ENCODE peak calls at places on chromosomes 6 and 20, in ten cellular contexts. One of them, this sample, is unnamed.
A peak's percentile ranks its signal among the peaks of the same experiment; 100 is the strongest.

GRCh38 chr6:33592595-33593413 is 12.7 kb upstream of the BAK1 start:
- DNase-seq in IMR-90: no peak
- DNase-seq in NCI-H1105: no peak
- DNase-seq in adrenal gland: no peak
- DNase-seq in GM23338: peak; percentile 94
- DNase-seq in effector CD4-positive, alpha-beta T cell: no peak
- DNase-seq in choroid plexus epithelial cell: no peak
- DNase-seq in mesothelial cell of epicardium: peak; percentile 56
- DNase-seq in AG04449: no peak
- DNase-seq in T47D: peak; percentile 67
- DNase-seq in this sample: no peak

GRCh38 chr6:15331629-15332241 is 85.9 kb downstream of the JARID2 start:
- DNase-seq in IMR-90: no peak
- DNase-seq in NCI-H1105: no peak
- DNase-seq in adrenal gland: no peak
- DNase-seq in GM23338: no peak
- DNase-seq in effector CD4-positive, alpha-beta T cell: no peak
- DNase-seq in choroid plexus epithelial cell: no peak
- DNase-seq in mesothelial cell of epicardium: no peak
- DNase-seq in AG04449: no peak
- DNase-seq in T47D: no peak
- DNase-seq in this sample: no peak

GRCh38 chr20:1005452-1006027 is 3.4 kb upstream of the RSPO4 start:
- DNase-seq in IMR-90: peak; percentile 24
- DNase-seq in NCI-H1105: peak; percentile 17
- DNase-seq in adrenal gland: no peak
- DNase-seq in GM23338: peak; percentile 92
- DNase-seq in effector CD4-positive, alpha-beta T cell: no peak
- DNase-seq in choroid plexus epithelial cell: peak; percentile 48
- DNase-seq in mesothelial cell of epicardium: no peak
- DNase-seq in AG04449: no peak
- DNase-seq in T47D: peak; percentile 85
- DNase-seq in this sample: no peak

GRCh38 chr6:125789167-125789566 is 1.6 kb upstream of the NCOA7 start:
- DNase-seq in IMR-90: no peak
- DNase-seq in NCI-H1105: no peak
- DNase-seq in adrenal gland: peak; percentile 55
- DNase-seq in GM23338: no peak
- DNase-seq in effector CD4-positive, alpha-beta T cell: no peak
- DNase-seq in choroid plexus epithelial cell: peak; percentile 53
- DNase-seq in mesothelial cell of epicardium: no peak
- DNase-seq in AG04449: no peak
- DNase-seq in T47D: no peak
- DNase-seq in this sample: peak; percentile 50

GRCh38 chr6:130865793-130866192 is 38.6 kb downstream of the SMLR1 start:
- DNase-seq in IMR-90: no peak
- DNase-seq in NCI-H1105: no peak
- DNase-seq in adrenal gland: no peak
- DNase-seq in GM23338: no peak
- DNase-seq in effector CD4-positive, alpha-beta T cell: no peak
- DNase-seq in choroid plexus epithelial cell: no peak
- DNase-seq in mesothelial cell of epicardium: no peak
- DNase-seq in AG04449: no peak
- DNase-seq in T47D: no peak
- DNase-seq in this sample: no peak

GRCh38 chr6:73388800-73389512 is 5.7 kb upstream of the DDX43 start:
- DNase-seq in IMR-90: peak; percentile 51
- DNase-seq in NCI-H1105: peak; percentile 50
- DNase-seq in adrenal gland: peak; percentile 33
- DNase-seq in GM23338: peak; percentile 95
- DNase-seq in effector CD4-positive, alpha-beta T cell: peak; percentile 26
- DNase-seq in choroid plexus epithelial cell: peak; percentile 67
- DNase-seq in mesothelial cell of epicardium: peak; percentile 51
- DNase-seq in AG04449: peak; percentile 5
- DNase-seq in T47D: peak; percentile 66
- DNase-seq in this sample: peak; percentile 47

GRCh38 chr6:6494677-6495076 is 93.8 kb upstream of the LY86 start:
- DNase-seq in IMR-90: no peak
- DNase-seq in NCI-H1105: no peak
- DNase-seq in adrenal gland: peak; percentile 54
- DNase-seq in GM23338: peak; percentile 89
- DNase-seq in effector CD4-positive, alpha-beta T cell: no peak
- DNase-seq in choroid plexus epithelial cell: no peak
- DNase-seq in mesothelial cell of epicardium: no peak
- DNase-seq in AG04449: no peak
- DNase-seq in T47D: peak; percentile 28
- DNase-seq in this sample: peak; percentile 74

GRCh38 chr6:143583542-143584330 is 72.2 kb upstream of the FUCA2 start:
- DNase-seq in IMR-90: peak; percentile 91
- DNase-seq in NCI-H1105: no peak
- DNase-seq in adrenal gland: no peak
- DNase-seq in GM23338: no peak
- DNase-seq in effector CD4-positive, alpha-beta T cell: no peak
- DNase-seq in choroid plexus epithelial cell: peak; percentile 92
- DNase-seq in mesothelial cell of epicardium: no peak
- DNase-seq in AG04449: no peak
- DNase-seq in T47D: no peak
- DNase-seq in this sample: no peak

GRCh38 chr6:130932438-130932837 is 105.2 kb downstream of the SMLR1 start:
- DNase-seq in IMR-90: no peak
- DNase-seq in NCI-H1105: no peak
- DNase-seq in adrenal gland: no peak
- DNase-seq in GM23338: no peak
- DNase-seq in effector CD4-positive, alpha-beta T cell: no peak
- DNase-seq in choroid plexus epithelial cell: no peak
- DNase-seq in mesothelial cell of epicardium: no peak
- DNase-seq in AG04449: no peak
- DNase-seq in T47D: no peak
- DNase-seq in this sample: no peak

GRCh38 chr6:26054937-26055669 is 32.1 kb upstream of the HFE start:
- DNase-seq in IMR-90: peak; percentile 96
- DNase-seq in NCI-H1105: peak; percentile 87
- DNase-seq in adrenal gland: peak; percentile 95
- DNase-seq in GM23338: peak; percentile 95
- DNase-seq in effector CD4-positive, alpha-beta T cell: peak; percentile 84
- DNase-seq in choroid plexus epithelial cell: peak; percentile 98
- DNase-seq in mesothelial cell of epicardium: peak; percentile 82
- DNase-seq in AG04449: peak; percentile 86
- DNase-seq in T47D: peak; percentile 98
- DNase-seq in this sample: peak; percentile 77

GRCh38 chr6:161838306-161839035 is 564.6 kb upstream of the AGPAT4 start:
- DNase-seq in IMR-90: no peak
- DNase-seq in NCI-H1105: no peak
- DNase-seq in adrenal gland: peak; percentile 75
- DNase-seq in GM23338: peak; percentile 56
- DNase-seq in effector CD4-positive, alpha-beta T cell: no peak
- DNase-seq in choroid plexus epithelial cell: no peak
- DNase-seq in mesothelial cell of epicardium: no peak
- DNase-seq in AG04449: no peak
- DNase-seq in T47D: peak; percentile 4
- DNase-seq in this sample: peak; percentile 37

GRCh38 chr6:99432877-99433276 is 7.8 kb upstream of the PNISR start:
- DNase-seq in IMR-90: no peak
- DNase-seq in NCI-H1105: no peak
- DNase-seq in adrenal gland: no peak
- DNase-seq in GM23338: no peak
- DNase-seq in effector CD4-positive, alpha-beta T cell: no peak
- DNase-seq in choroid plexus epithelial cell: no peak
- DNase-seq in mesothelial cell of epicardium: no peak
- DNase-seq in AG04449: no peak
- DNase-seq in T47D: no peak
- DNase-seq in this sample: no peak

This sample was measured in left ventricle myocardium superior.